ENCODE peak calls at places on chromosome 9, in five cellular contexts. One of them, this sample, is unnamed.

GRCh38 chr9:114947058-114947457 is 16.7 kb upstream of the TNFSF8 start:
- DNase-seq in heart right ventricle: no peak
- DNase-seq in mammary epithelial cell: no peak
- DNase-seq in heart left ventricle: no peak
- DNase-seq in IMR-90: no peak
- DNase-seq in this sample: no peak

GRCh38 chr9:93093081-93093448 is 3.0 kb upstream of the CARD19 start:
- DNase-seq in heart right ventricle: no peak
- DNase-seq in heart left ventricle: no peak
- DNase-seq in IMR-90: no peak
- DNase-seq in mammary epithelial cell: no peak
- DNase-seq in this sample: no peak

GRCh38 chr9:96136992-96137665 is 164.8 kb downstream of the HSD17B3 start:
- DNase-seq in mammary epithelial cell: no peak
- DNase-seq in IMR-90: peak
- DNase-seq in heart right ventricle: no peak
- DNase-seq in heart left ventricle: no peak
- DNase-seq in this sample: no peak

GRCh38 chr9:129464972-129465833 is 155.7 kb downstream of the C9orf50 start:
- DNase-seq in heart left ventricle: peak
- DNase-seq in IMR-90: peak
- DNase-seq in heart right ventricle: peak
- DNase-seq in mammary epithelial cell: peak
- DNase-seq in this sample: no peak

GRCh38 chr9:101398930-101399640 is 434 bp downstream of the ZNF189 start:
- DNase-seq in IMR-90: no peak
- DNase-seq in mammary epithelial cell: peak
- DNase-seq in heart left ventricle: peak
- DNase-seq in heart right ventricle: peak
- DNase-seq in this sample: no peak

GRCh38 chr9:129811967-129812363 is 9.0 kb downstream of the TOR1B start:
- DNase-seq in mammary epithelial cell: no peak
- DNase-seq in heart right ventricle: no peak
- DNase-seq in IMR-90: no peak
- DNase-seq in heart left ventricle: no peak
- DNase-seq in this sample: no peak

GRCh38 chr9:127012250-127012649 is 97.7 kb downstream of the RALGPS1 start:
- DNase-seq in IMR-90: no peak
- DNase-seq in heart left ventricle: no peak
- DNase-seq in heart right ventricle: no peak
- DNase-seq in mammary epithelial cell: no peak
- DNase-seq in this sample: no peak

GRCh38 chr9:20990867-20991266 is 40.6 kb downstream of the HACD4 start:
- DNase-seq in IMR-90: no peak
- DNase-seq in heart right ventricle: peak
- DNase-seq in heart left ventricle: peak
- DNase-seq in mammary epithelial cell: no peak
- DNase-seq in this sample: no peak

GRCh38 chr9:26723486-26723885 is 169.1 kb downstream of the CAAP1 start:
- DNase-seq in IMR-90: peak
- DNase-seq in heart left ventricle: no peak
- DNase-seq in mammary epithelial cell: peak
- DNase-seq in heart right ventricle: no peak
- DNase-seq in this sample: no peak

GRCh38 chr9:108544866-108545265 is 310.9 kb downstream of the ACTL7B start:
- DNase-seq in IMR-90: no peak
- DNase-seq in heart left ventricle: no peak
- DNase-seq in mammary epithelial cell: no peak
- DNase-seq in heart right ventricle: no peak
- DNase-seq in this sample: no peak

GRCh38 chr9:88378317-88378716 is 9.9 kb upstream of the SPIN1 start:
- DNase-seq in mammary epithelial cell: no peak
- DNase-seq in IMR-90: peak
- DNase-seq in heart left ventricle: no peak
- DNase-seq in heart right ventricle: no peak
- DNase-seq in this sample: no peak

GRCh38 chr9:127457191-127457878 is 6.0 kb downstream of the LRSAM1 start:
- DNase-seq in IMR-90: no peak
- DNase-seq in mammary epithelial cell: no peak
- DNase-seq in heart left ventricle: no peak
- DNase-seq in heart right ventricle: no peak
- DNase-seq in this sample: no peak

GRCh38 chr9:38309324-38310195 is 82.9 kb upstream of the ALDH1B1 start:
- DNase-seq in IMR-90: peak
- DNase-seq in heart right ventricle: no peak
- DNase-seq in mammary epithelial cell: peak
- DNase-seq in heart left ventricle: no peak
- DNase-seq in this sample: no peak

GRCh38 chr9:114033397-114034103 is 44.5 kb downstream of the AMBP start:
- DNase-seq in IMR-90: no peak
- DNase-seq in mammary epithelial cell: no peak
- DNase-seq in heart left ventricle: peak
- DNase-seq in heart right ventricle: no peak
- DNase-seq in this sample: peak

GRCh38 chr9:5336683-5337082 is 3.0 kb downstream of the RLN1 start:
- DNase-seq in heart right ventricle: no peak
- DNase-seq in mammary epithelial cell: no peak
- DNase-seq in IMR-90: no peak
- DNase-seq in heart left ventricle: no peak
- DNase-seq in this sample: no peak

GRCh38 chr9:105663914-105664313 is 1.7 kb downstream of the TAL2 start:
- DNase-seq in mammary epithelial cell: no peak
- DNase-seq in heart left ventricle: no peak
- DNase-seq in IMR-90: no peak
- DNase-seq in heart right ventricle: no peak
- DNase-seq in this sample: no peak

GRCh38 chr9:128323192-128323730 is 622 bp downstream of the COQ4 start:
- DNase-seq in heart right ventricle: no peak
- DNase-seq in IMR-90: peak
- DNase-seq in heart left ventricle: no peak
- DNase-seq in mammary epithelial cell: no peak
- DNase-seq in this sample: no peak

GRCh38 chr9:111572945-111573604 is 26.4 kb downstream of the PTGR1 start:
- DNase-seq in heart left ventricle: peak
- DNase-seq in IMR-90: peak
- DNase-seq in heart right ventricle: peak
- DNase-seq in mammary epithelial cell: no peak
- DNase-seq in this sample: no peak

GRCh38 chr9:114214181-114214580 is 58.8 kb downstream of the COL27A1 start:
- DNase-seq in mammary epithelial cell: no peak
- DNase-seq in heart right ventricle: no peak
- DNase-seq in heart left ventricle: no peak
- DNase-seq in IMR-90: peak
- DNase-seq in this sample: no peak

GRCh38 chr9:20320921-20321320 is 301.4 kb downstream of the MLLT3 start:
- DNase-seq in heart right ventricle: no peak
- DNase-seq in heart left ventricle: no peak
- DNase-seq in IMR-90: no peak
- DNase-seq in mammary epithelial cell: peak
- DNase-seq in this sample: no peak

GRCh38 chr9:109253637-109254284 is 67.1 kb downstream of the EPB41L4B start:
- DNase-seq in heart right ventricle: no peak
- DNase-seq in heart left ventricle: no peak
- DNase-seq in IMR-90: peak
- DNase-seq in mammary epithelial cell: peak
- DNase-seq in this sample: no peak

GRCh38 chr9:15966471-15966870 is 413.6 kb downstream of the CCDC171 start:
- DNase-seq in IMR-90: no peak
- DNase-seq in heart left ventricle: no peak
- DNase-seq in mammary epithelial cell: no peak
- DNase-seq in heart right ventricle: no peak
- DNase-seq in this sample: no peak

GRCh38 chr9:130426883-130427282 is 17.9 kb upstream of the ASS1 start:
- DNase-seq in heart right ventricle: peak
- DNase-seq in heart left ventricle: peak
- DNase-seq in mammary epithelial cell: peak
- DNase-seq in IMR-90: peak
- DNase-seq in this sample: no peak

GRCh38 chr9:1939926-1940368 is 75.2 kb upstream of the SMARCA2 start:
- DNase-seq in mammary epithelial cell: peak
- DNase-seq in IMR-90: peak
- DNase-seq in heart left ventricle: no peak
- DNase-seq in heart right ventricle: no peak
- DNase-seq in this sample: no peak

GRCh38 chr9:128916204-128916603 is 4.6 kb upstream of the PHYHD1 start:
- DNase-seq in IMR-90: no peak
- DNase-seq in heart left ventricle: peak
- DNase-seq in heart right ventricle: no peak
- DNase-seq in mammary epithelial cell: no peak
- DNase-seq in this sample: no peak

DNA sequence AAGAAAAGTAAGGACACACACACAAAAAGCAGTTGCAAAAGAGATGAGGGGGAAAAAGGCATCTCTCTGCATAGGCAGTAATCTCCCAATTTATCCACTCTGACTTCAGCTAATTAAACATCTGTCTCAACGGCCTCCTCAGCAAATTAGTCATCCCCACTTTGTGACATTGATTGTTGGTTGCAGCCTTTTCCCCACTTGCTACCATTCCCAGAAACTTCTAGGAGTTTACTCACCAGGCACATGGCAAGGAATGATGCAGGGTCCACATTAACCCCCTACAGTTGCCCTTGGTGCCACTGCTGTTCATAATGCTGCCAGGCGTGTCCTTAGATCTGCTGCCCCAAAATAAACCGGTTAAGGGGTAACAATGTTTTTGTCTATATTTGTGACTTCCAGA is 174.6 kb downstream of the MAPKAP1 start:
- DNase-seq in heart right ventricle: no peak
- DNase-seq in heart left ventricle: no peak
- DNase-seq in mammary epithelial cell: no peak
- DNase-seq in IMR-90: no peak
- DNase-seq in this sample: no peak
- H3K27ac ChIP-seq in heart right ventricle: no peak
- H3K27ac ChIP-seq in heart left ventricle: no peak
- H3K27ac ChIP-seq in mammary epithelial cell: no peak
- H3K27ac ChIP-seq in IMR-90: no peak
- H3K27ac ChIP-seq in this sample: no peak

DNA sequence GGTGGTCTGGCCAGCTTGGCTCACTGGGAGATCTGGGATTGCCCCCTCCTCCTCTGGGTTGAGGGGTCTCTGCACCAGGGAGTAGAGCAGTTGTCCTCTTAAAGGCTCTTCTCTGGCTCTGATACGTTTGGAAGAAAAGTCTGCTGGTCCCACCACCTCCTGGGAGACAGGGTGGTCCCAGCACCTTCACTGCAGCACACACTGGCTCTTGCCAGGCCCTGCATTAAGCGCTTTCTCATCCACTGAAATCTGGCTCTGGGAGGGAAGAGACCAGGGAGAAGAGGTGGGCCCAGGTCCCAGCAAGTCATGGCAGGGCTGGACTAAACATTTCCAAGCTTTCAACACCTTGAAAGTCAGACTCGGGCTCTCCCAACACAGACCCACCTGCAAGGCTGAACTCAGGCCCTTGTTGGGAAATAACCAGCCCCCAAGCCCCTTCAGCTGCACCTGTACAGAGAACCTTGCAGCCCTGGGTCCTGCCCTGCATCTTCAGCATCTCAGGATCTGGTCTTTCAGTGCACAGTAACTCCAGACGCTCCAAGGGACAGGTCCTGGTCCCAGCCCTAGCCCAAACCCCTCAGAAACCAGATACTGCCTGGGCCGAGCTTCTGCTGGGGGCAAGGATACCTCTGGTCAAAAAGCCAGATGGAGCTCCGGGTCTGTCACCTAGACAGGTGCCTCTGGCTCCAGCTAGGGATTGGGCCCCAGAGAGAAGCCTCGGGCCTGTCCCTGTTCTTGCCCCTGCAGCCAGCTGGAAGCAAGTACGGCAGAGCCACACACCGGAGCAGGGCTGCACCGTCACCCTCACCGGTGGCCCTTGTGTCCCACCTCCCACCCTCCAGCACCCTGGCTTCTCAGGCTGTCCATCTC is 134.5 kb downstream of the DAB2IP start:
- DNase-seq in heart right ventricle: no peak
- DNase-seq in heart left ventricle: no peak
- DNase-seq in IMR-90: no peak
- DNase-seq in mammary epithelial cell: no peak
- DNase-seq in this sample: no peak
- H3K4me3 ChIP-seq in heart right ventricle: no peak
- H3K4me3 ChIP-seq in heart left ventricle: no peak
- H3K4me3 ChIP-seq in IMR-90: no peak
- H3K4me3 ChIP-seq in mammary epithelial cell: no peak
- H3K4me3 ChIP-seq in this sample: no peak

GRCh38 chr9:82777366-82777765 is 285.6 kb downstream of the RASEF start:
- DNase-seq in heart right ventricle: no peak
- DNase-seq in IMR-90: no peak
- DNase-seq in heart left ventricle: no peak
- DNase-seq in mammary epithelial cell: no peak
- DNase-seq in this sample: no peak
- TF ChIP-seq CTCF in heart right ventricle: no peak
- TF ChIP-seq CTCF in IMR-90: no peak
- TF ChIP-seq CTCF in heart left ventricle: no peak
- TF ChIP-seq CTCF in mammary epithelial cell: no peak
- TF ChIP-seq CTCF in this sample: no peak

GRCh38 chr9:98777618-98778017 is 18.7 kb downstream of the ANKS6 start:
- DNase-seq in IMR-90: no peak
- DNase-seq in mammary epithelial cell: no peak
- DNase-seq in heart left ventricle: no peak
- DNase-seq in heart right ventricle: no peak
- DNase-seq in this sample: no peak

GRCh38 chr9:98778251-98778650 is 18.1 kb downstream of the ANKS6 start:
- DNase-seq in mammary epithelial cell: no peak
- DNase-seq in heart left ventricle: no peak
- DNase-seq in IMR-90: no peak
- DNase-seq in heart right ventricle: no peak
- DNase-seq in this sample: no peak

GRCh38 chr9:98780059-98780749 is 16.2 kb downstream of the ANKS6 start:
- DNase-seq in IMR-90: no peak
- DNase-seq in mammary epithelial cell: no peak
- DNase-seq in heart right ventricle: no peak
- DNase-seq in heart left ventricle: no peak
- DNase-seq in this sample: no peak

GRCh38 chr9:98781588-98782383 is 14.6 kb downstream of the ANKS6 start:
- DNase-seq in IMR-90: no peak
- DNase-seq in mammary epithelial cell: peak
- DNase-seq in heart left ventricle: no peak
- DNase-seq in heart right ventricle: no peak
- DNase-seq in this sample: no peak

DNA sequence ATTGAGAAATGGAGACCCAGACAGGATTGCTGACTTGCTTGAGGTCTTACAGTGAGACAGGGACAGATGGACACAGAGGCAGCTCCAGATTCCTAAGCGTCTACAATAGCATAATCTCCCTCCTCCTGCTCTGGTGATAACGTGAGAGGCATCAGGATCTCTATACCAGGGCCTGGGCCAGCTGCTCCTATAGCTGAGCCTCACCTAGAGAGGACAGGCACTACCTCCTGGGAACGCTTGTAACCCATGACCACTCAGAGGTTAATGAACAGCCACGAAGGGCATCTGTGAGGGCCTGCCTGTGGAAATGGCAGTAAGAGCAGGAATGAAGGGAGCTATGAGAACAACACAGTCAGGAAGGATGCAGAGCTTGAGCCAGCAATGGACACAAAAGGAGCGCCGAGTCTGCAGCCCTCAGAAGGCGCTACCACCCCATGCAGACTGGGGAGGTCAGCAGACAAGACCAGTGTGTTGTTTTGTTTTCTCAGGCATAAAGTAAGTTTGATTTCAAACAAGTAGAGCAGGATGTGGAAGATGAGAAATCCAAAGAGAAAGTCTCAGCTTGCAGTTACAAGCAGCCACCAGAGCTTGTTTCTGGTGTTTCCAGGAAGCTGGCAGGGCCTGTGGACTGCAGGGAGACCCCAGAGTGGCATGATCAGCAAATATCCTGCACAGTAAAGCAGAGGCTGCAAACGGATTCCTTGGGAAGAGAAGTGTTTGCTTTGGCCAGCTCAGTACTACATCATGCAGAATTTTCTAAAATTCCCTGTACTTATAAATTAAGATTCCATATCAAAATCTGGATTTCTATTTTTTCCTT is 17.4 kb downstream of the ANKS6 start:
- DNase-seq in heart right ventricle: no peak
- DNase-seq in IMR-90: no peak
- DNase-seq in heart left ventricle: no peak
- DNase-seq in mammary epithelial cell: no peak
- DNase-seq in this sample: no peak
- H3K27ac ChIP-seq in heart right ventricle: no peak
- H3K27ac ChIP-seq in IMR-90: no peak
- H3K27ac ChIP-seq in heart left ventricle: no peak
- H3K27ac ChIP-seq in mammary epithelial cell: no peak
- H3K27ac ChIP-seq in this sample: no peak